ENCODE peak calls at places on chromosomes 16 and 17, in five cellular contexts. S, C, A, I and E are unnamed samples.

GRCh38 chr17:40791116-40791515 is 8.6 kb downstream of the KRT28 start:
- DNase-seq in S (no peak), C (peak), A (no peak), I (no peak), E (no peak)

GRCh38 chr16:68436581-68436980 is 11.7 kb downstream of the SMPD3 start:
- DNase-seq in S (no peak), C (no peak), A (no peak), I (no peak), E (no peak)

GRCh38 chr17:7912927-7913524 is 3.1 kb downstream of the RNF227 start:
- DNase-seq in S (peak), C (peak), A (peak), I (peak), E (peak)

GRCh38 chr17:41785876-41786226 is 660 bp downstream of the JUP start:
- DNase-seq in S (peak), C (no peak), A (no peak), I (no peak), E (no peak)

GRCh38 chr16:68235105-68235881 is 634 bp downstream of the ESRP2 start:
- DNase-seq in S (no peak), C (no peak), A (no peak), I (no peak), E (no peak)

GRCh38 chr16:72092832-72093447 is 480 bp downstream of the TXNL4B start:
- DNase-seq in S (peak), C (peak), A (peak), I (peak), E (peak)

GRCh38 chr17:73510981-73511442 is 133.2 kb downstream of the SDK2 start:
- DNase-seq in S (no peak), C (no peak), A (no peak), I (no peak), E (no peak)

GRCh38 chr17:20073056-20073979 is 64.2 kb downstream of the SPECC1 start:
- DNase-seq in S (peak), C (peak), A (no peak), I (no peak), E (no peak)

DNA sequence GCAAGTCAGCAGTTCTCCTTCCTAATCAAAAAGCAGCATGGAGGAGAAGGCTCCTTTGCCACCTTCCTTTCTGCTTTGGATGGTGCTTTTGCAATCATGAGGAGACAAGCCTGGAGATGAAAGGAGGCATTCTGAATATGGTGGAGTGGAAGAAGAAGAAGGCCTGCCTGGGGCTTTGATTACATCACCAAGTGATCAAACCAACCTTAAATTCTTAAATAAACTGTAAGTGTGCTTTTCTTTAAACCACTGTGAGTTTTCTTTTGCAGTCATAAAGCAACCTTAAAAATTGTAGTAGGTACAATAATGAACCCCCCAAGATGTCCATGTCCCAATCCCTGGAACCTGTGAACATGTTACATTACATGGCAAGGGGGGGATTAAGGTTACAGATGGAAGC is 31.7 kb upstream of the IL21R start:
- DNase-seq in S (no peak), C (no peak), A (no peak), I (no peak), E (no peak)
- TF ChIP-seq CTCF in S (no peak), C (no peak), A (no peak), I (no peak), E (no peak)

GRCh38 chr16:24646646-24646995 is 82.8 kb upstream of the TNRC6A start:
- DNase-seq in S (no peak), C (no peak), A (no peak), I (no peak), E (no peak)

GRCh38 chr16:24643489-24643888 is 86.0 kb upstream of the TNRC6A start:
- DNase-seq in S (no peak), C (no peak), A (no peak), I (no peak), E (no peak)

GRCh38 chr16:24645739-24646645 is 83.5 kb upstream of the TNRC6A start:
- DNase-seq in S (peak), C (peak), A (peak), I (peak), E (peak)
- H3K4me3 ChIP-seq in S (no peak), C (no peak), A (no peak), I (no peak), E (no peak)

GRCh38 chr17:51857052-51857593 is 301.4 kb downstream of the CA10 start:
- DNase-seq in S (no peak), C (no peak), A (no peak), I (no peak), E (no peak)
- TF ChIP-seq CTCF in S (no peak), C (no peak), A (no peak), I (no peak), E (no peak)

DNA sequence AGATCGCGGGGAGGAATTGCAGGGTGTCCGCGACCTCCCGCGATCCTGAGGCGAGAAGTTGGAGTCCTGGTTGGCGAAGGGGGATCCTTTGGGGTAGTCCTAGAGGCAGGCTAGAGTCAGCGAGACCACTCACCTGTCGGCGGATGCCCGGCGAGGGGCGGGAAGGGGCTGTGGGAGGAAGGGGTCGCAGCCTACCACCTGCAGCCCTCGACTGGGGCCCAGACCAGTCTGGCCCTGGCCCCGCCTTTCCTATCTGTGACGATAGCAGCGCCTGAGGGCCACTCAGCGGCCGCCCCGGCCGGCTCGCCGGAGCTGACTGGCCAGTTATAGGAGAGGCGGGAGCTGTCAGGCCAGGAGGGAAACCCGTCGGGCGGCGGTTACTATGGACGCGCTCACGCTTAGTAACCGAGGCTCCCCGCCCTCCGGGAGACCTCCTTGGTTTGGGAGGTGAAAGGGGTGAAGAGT is at the start of gene TEKT3:
- DNase-seq in S (peak), C (peak), A (peak), I (peak), E (no peak)
- H3K4me3 ChIP-seq in S (peak), C (peak), A (peak), I (peak), E (peak)

DNA sequence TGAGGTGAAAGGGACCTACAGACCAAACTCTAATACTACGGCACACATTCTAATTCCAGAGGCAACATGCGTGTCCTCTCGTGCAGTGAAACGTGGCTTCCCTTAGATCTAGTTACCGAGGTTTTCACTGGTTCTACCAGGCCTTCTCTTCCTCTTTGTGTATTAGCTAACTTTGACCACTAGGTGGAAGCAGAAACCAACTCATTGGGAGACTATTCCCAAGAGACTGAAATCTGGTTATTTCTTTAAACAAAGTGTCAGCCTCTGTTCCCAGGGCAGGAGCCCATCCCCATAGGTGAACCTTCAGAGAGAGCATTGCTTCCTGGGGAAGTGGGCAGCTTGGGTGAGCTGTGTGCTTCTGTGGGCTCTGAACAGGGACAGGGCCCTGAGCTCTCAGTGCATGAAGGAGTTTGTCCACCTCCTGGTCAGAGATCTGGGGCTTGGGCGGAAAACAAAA is 19.7 kb upstream of the RCVRN start:
- DNase-seq in S (peak), C (peak), A (peak), I (peak), E (no peak)
- TF ChIP-seq CTCF in S (peak), C (peak), A (peak), I (peak), E (peak)

DNA sequence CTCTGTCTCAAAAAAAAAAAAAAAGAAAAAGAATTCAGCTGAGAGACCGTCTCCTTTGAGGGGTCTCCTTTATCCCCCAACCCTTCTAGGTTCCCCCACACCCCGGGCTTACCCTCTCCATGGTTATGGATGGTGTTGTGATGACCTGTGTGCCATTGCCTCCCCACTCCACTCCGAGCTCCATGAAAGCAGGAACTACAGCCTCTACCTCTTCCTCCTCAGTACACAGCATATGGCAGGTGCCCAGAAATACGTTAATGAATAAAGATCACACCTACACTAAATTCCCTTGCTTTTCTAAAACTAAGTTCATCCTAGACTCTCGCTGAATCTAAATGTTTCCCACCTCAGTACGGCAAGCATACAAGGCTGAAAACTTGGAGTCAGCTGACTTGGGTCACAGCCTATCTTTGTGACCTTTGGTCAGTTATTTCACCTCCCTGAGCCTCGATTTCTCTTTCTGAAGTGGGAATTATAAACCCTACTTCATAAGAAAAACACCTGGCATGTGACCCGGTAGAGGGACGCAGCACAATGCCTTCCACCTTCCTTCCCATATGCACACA is 17.1 kb downstream of the COPRS start:
- DNase-seq in S (no peak), C (no peak), A (no peak), I (no peak), E (no peak)
- H3K4me3 ChIP-seq in S (no peak), C (no peak), A (no peak), I (no peak), E (no peak)

GRCh38 chr17:59707182-59707970 is at the start of the genes PTRH2 and VMP1:
- DNase-seq in S (peak), C (peak), A (peak), I (peak), E (peak)
- TF ChIP-seq CTCF in S (no peak), C (no peak), A (no peak), I (no peak), E (no peak)

GRCh38 chr17:39114744-39115534 is 36.5 kb downstream of the PLXDC1 start:
- DNase-seq in S (no peak), C (peak), A (no peak), I (no peak), E (no peak)
- H3K4me3 ChIP-seq in S (no peak), C (no peak), A (no peak), I (no peak), E (no peak)

GRCh38 chr17:47279062-47279801 is 25.6 kb downstream of the ITGB3 start:
- DNase-seq in S (peak), C (peak), A (peak), I (peak), E (peak)
- TF ChIP-seq CTCF in S (peak), C (peak), A (peak), I (peak), E (no peak)

GRCh38 chr17:38450699-38451029 is 22.4 kb downstream of the ARHGAP23 start:
- DNase-seq in S (no peak), C (no peak), A (no peak), I (no peak), E (no peak)
- H3K4me3 ChIP-seq in S (peak), C (peak), A (peak), I (no peak), E (peak)